ENCODE peak calls at places on chromosomes 4 and X, in nine cellular contexts. One of them, this sample, is unnamed.

GRCh38 chr4:3708611-3709010 is 57.6 kb upstream of the ADRA2C start:
- DNase-seq in neural crest cell: no peak
- DNase-seq in heart left ventricle: no peak
- DNase-seq in CD4-positive, alpha-beta T cell: no peak
- DNase-seq in kidney epithelial cell: no peak
- DNase-seq in B cell: no peak
- DNase-seq in H9: no peak
- DNase-seq in PC-3: no peak
- DNase-seq in nephron progenitor cell: peak; percentile 1
- DNase-seq in this sample: peak; percentile 53

GRCh38 chr4:184019084-184019483 is 114.0 kb downstream of the STOX2 start:
- DNase-seq in neural crest cell: no peak
- DNase-seq in heart left ventricle: no peak
- DNase-seq in CD4-positive, alpha-beta T cell: no peak
- DNase-seq in kidney epithelial cell: no peak
- DNase-seq in B cell: no peak
- DNase-seq in H9: no peak
- DNase-seq in PC-3: no peak
- DNase-seq in nephron progenitor cell: no peak
- DNase-seq in this sample: no peak

GRCh38 chr4:1720163-1720983 is 750 bp downstream of the TMEM129 start:
- DNase-seq in neural crest cell: peak; percentile 49
- DNase-seq in heart left ventricle: peak; percentile 64
- DNase-seq in CD4-positive, alpha-beta T cell: no peak
- DNase-seq in kidney epithelial cell: no peak
- DNase-seq in B cell: no peak
- DNase-seq in H9: peak; percentile 54
- DNase-seq in PC-3: no peak
- DNase-seq in nephron progenitor cell: peak; percentile 68
- DNase-seq in this sample: peak; percentile 93

GRCh38 chrX:50211510-50211909 is 6.9 kb downstream of the CCNB3 start:
- DNase-seq in neural crest cell: no peak
- DNase-seq in heart left ventricle: no peak
- DNase-seq in CD4-positive, alpha-beta T cell: no peak
- DNase-seq in kidney epithelial cell: no peak
- DNase-seq in B cell: no peak
- DNase-seq in H9: peak; percentile 47
- DNase-seq in PC-3: peak; percentile 22
- DNase-seq in nephron progenitor cell: no peak
- DNase-seq in this sample: no peak

GRCh38 chrX:110964761-110965160 is 131.2 kb upstream of the PAK3 start:
- DNase-seq in neural crest cell: peak; percentile 26
- DNase-seq in heart left ventricle: no peak
- DNase-seq in CD4-positive, alpha-beta T cell: no peak
- DNase-seq in kidney epithelial cell: no peak
- DNase-seq in B cell: no peak
- DNase-seq in H9: peak; percentile 93
- DNase-seq in PC-3: no peak
- DNase-seq in nephron progenitor cell: no peak
- DNase-seq in this sample: no peak

GRCh38 chr4:118235726-118236125 is 117.1 kb downstream of the PRSS12 start:
- DNase-seq in neural crest cell: no peak
- DNase-seq in heart left ventricle: no peak
- DNase-seq in CD4-positive, alpha-beta T cell: no peak
- DNase-seq in kidney epithelial cell: no peak
- DNase-seq in B cell: no peak
- DNase-seq in H9: no peak
- DNase-seq in PC-3: no peak
- DNase-seq in nephron progenitor cell: no peak
- DNase-seq in this sample: no peak

GRCh38 chr4:1727117-1728031 is 6.1 kb downstream of the TACC3 start:
- DNase-seq in neural crest cell: no peak
- DNase-seq in heart left ventricle: peak; percentile 85
- DNase-seq in CD4-positive, alpha-beta T cell: no peak
- DNase-seq in kidney epithelial cell: peak; percentile 82
- DNase-seq in B cell: no peak
- DNase-seq in H9: no peak
- DNase-seq in PC-3: peak; percentile 89
- DNase-seq in nephron progenitor cell: no peak
- DNase-seq in this sample: peak; percentile 87

GRCh38 chr4:1623390-1623789 is 60.7 kb downstream of the FAM53A start:
- DNase-seq in neural crest cell: no peak
- DNase-seq in heart left ventricle: no peak
- DNase-seq in CD4-positive, alpha-beta T cell: no peak
- DNase-seq in kidney epithelial cell: no peak
- DNase-seq in B cell: no peak
- DNase-seq in H9: no peak
- DNase-seq in PC-3: no peak
- DNase-seq in nephron progenitor cell: no peak
- DNase-seq in this sample: no peak

GRCh38 chr4:143391895-143392294 is 55.2 kb downstream of the GAB1 start:
- DNase-seq in neural crest cell: no peak
- DNase-seq in heart left ventricle: no peak
- DNase-seq in CD4-positive, alpha-beta T cell: no peak
- DNase-seq in kidney epithelial cell: no peak
- DNase-seq in B cell: no peak
- DNase-seq in H9: no peak
- DNase-seq in PC-3: no peak
- DNase-seq in nephron progenitor cell: no peak
- DNase-seq in this sample: no peak

GRCh38 chr4:63937961-63938360 is 471.3 kb downstream of the TECRL start:
- DNase-seq in neural crest cell: no peak
- DNase-seq in heart left ventricle: no peak
- DNase-seq in CD4-positive, alpha-beta T cell: no peak
- DNase-seq in kidney epithelial cell: peak; percentile 2
- DNase-seq in B cell: no peak
- DNase-seq in H9: no peak
- DNase-seq in PC-3: peak; percentile 68
- DNase-seq in nephron progenitor cell: no peak
- DNase-seq in this sample: no peak

GRCh38 chrX:1178580-1179057 is 33.8 kb downstream of the CRLF2 start:
- DNase-seq in neural crest cell: no peak
- DNase-seq in heart left ventricle: no peak
- DNase-seq in CD4-positive, alpha-beta T cell: no peak
- DNase-seq in kidney epithelial cell: no peak
- DNase-seq in B cell: no peak
- DNase-seq in H9: no peak
- DNase-seq in PC-3: peak; percentile 40
- DNase-seq in nephron progenitor cell: no peak
- DNase-seq in this sample: no peak

GRCh38 chrX:41335590-41336331 is 1.8 kb downstream of the DDX3X start:
- DNase-seq in neural crest cell: no peak
- DNase-seq in heart left ventricle: no peak
- DNase-seq in CD4-positive, alpha-beta T cell: no peak
- DNase-seq in kidney epithelial cell: no peak
- DNase-seq in B cell: no peak
- DNase-seq in H9: no peak
- DNase-seq in PC-3: peak; percentile 10
- DNase-seq in nephron progenitor cell: no peak
- DNase-seq in this sample: no peak

GRCh38 chr4:127708985-127709384 is 21.2 kb upstream of the SLC25A31 start:
- DNase-seq in neural crest cell: no peak
- DNase-seq in heart left ventricle: no peak
- DNase-seq in CD4-positive, alpha-beta T cell: no peak
- DNase-seq in kidney epithelial cell: peak; percentile 84
- DNase-seq in B cell: no peak
- DNase-seq in H9: no peak
- DNase-seq in PC-3: peak; percentile 96
- DNase-seq in nephron progenitor cell: no peak
- DNase-seq in this sample: no peak

GRCh38 chr4:81919238-81919637 is 447.5 kb upstream of the RASGEF1B start:
- DNase-seq in neural crest cell: no peak
- DNase-seq in heart left ventricle: no peak
- DNase-seq in CD4-positive, alpha-beta T cell: no peak
- DNase-seq in kidney epithelial cell: no peak
- DNase-seq in B cell: no peak
- DNase-seq in H9: peak; percentile 38
- DNase-seq in PC-3: peak; percentile 22
- DNase-seq in nephron progenitor cell: no peak
- DNase-seq in this sample: no peak
- TF ChIP-seq CTCF in neural crest cell: peak; percentile 54
- TF ChIP-seq CTCF in heart left ventricle: peak; percentile 26
- TF ChIP-seq CTCF in CD4-positive, alpha-beta T cell: no peak
- TF ChIP-seq CTCF in kidney epithelial cell: peak; percentile 57
- TF ChIP-seq CTCF in B cell: peak; percentile 63
- TF ChIP-seq CTCF in H9: peak; percentile 65
- TF ChIP-seq CTCF in PC-3: peak; percentile 35
- TF ChIP-seq CTCF in nephron progenitor cell: peak; percentile 47
- TF ChIP-seq CTCF in this sample: peak; percentile 41

GRCh38 chrX:15856580-15856979 is 2.0 kb upstream of the AP1S2 start:
- DNase-seq in neural crest cell: no peak
- DNase-seq in heart left ventricle: no peak
- DNase-seq in CD4-positive, alpha-beta T cell: no peak
- DNase-seq in kidney epithelial cell: no peak
- DNase-seq in B cell: no peak
- DNase-seq in H9: no peak
- DNase-seq in PC-3: no peak
- DNase-seq in nephron progenitor cell: no peak
- DNase-seq in this sample: no peak

GRCh38 chrX:15853586-15854079 is 980 bp downstream of the AP1S2 start:
- DNase-seq in neural crest cell: no peak
- DNase-seq in heart left ventricle: no peak
- DNase-seq in CD4-positive, alpha-beta T cell: no peak
- DNase-seq in kidney epithelial cell: no peak
- DNase-seq in B cell: no peak
- DNase-seq in H9: no peak
- DNase-seq in PC-3: peak; percentile 15
- DNase-seq in nephron progenitor cell: peak; percentile 8
- DNase-seq in this sample: no peak

GRCh38 chrX:15854712-15855561 is at the start of gene AP1S2:
- DNase-seq in neural crest cell: peak; percentile 93
- DNase-seq in heart left ventricle: peak; percentile 92
- DNase-seq in CD4-positive, alpha-beta T cell: peak; percentile 87
- DNase-seq in kidney epithelial cell: peak; percentile 75
- DNase-seq in B cell: peak; percentile 92
- DNase-seq in H9: peak; percentile 98
- DNase-seq in PC-3: peak; percentile 93
- DNase-seq in nephron progenitor cell: peak; percentile 98
- DNase-seq in this sample: peak; percentile 98

GRCh38 chrX:15855562-15856256 is 1.1 kb upstream of the AP1S2 start:
- DNase-seq in neural crest cell: no peak
- DNase-seq in heart left ventricle: no peak
- DNase-seq in CD4-positive, alpha-beta T cell: peak; percentile 5
- DNase-seq in kidney epithelial cell: no peak
- DNase-seq in B cell: no peak
- DNase-seq in H9: no peak
- DNase-seq in PC-3: no peak
- DNase-seq in nephron progenitor cell: no peak
- DNase-seq in this sample: no peak

GRCh38 chrX:15854080-15854655 is 445 bp downstream of the AP1S2 start:
- DNase-seq in neural crest cell: peak; percentile 61
- DNase-seq in heart left ventricle: peak; percentile 66
- DNase-seq in CD4-positive, alpha-beta T cell: peak; percentile 14
- DNase-seq in kidney epithelial cell: no peak
- DNase-seq in B cell: peak; percentile 62
- DNase-seq in H9: peak; percentile 57
- DNase-seq in PC-3: peak; percentile 22
- DNase-seq in nephron progenitor cell: peak; percentile 85
- DNase-seq in this sample: no peak
- TF ChIP-seq CTCF in neural crest cell: peak; percentile 53
- TF ChIP-seq CTCF in heart left ventricle: peak; percentile 17
- TF ChIP-seq CTCF in CD4-positive, alpha-beta T cell: peak; percentile 37
- TF ChIP-seq CTCF in kidney epithelial cell: peak; percentile 8
- TF ChIP-seq CTCF in B cell: peak; percentile 57
- TF ChIP-seq CTCF in H9: peak; percentile 52
- TF ChIP-seq CTCF in PC-3: peak; percentile 36
- TF ChIP-seq CTCF in nephron progenitor cell: no peak
- TF ChIP-seq CTCF in this sample: peak; percentile 73

GRCh38 chr4:185304944-185305690 is 90.6 kb downstream of the LRP2BP start:
- DNase-seq in neural crest cell: no peak
- DNase-seq in heart left ventricle: no peak
- DNase-seq in CD4-positive, alpha-beta T cell: peak; percentile 6
- DNase-seq in kidney epithelial cell: no peak
- DNase-seq in B cell: peak; percentile 72
- DNase-seq in H9: peak; percentile 69
- DNase-seq in PC-3: peak; percentile 59
- DNase-seq in nephron progenitor cell: no peak
- DNase-seq in this sample: no peak
- TF ChIP-seq CTCF in neural crest cell: peak; percentile 47
- TF ChIP-seq CTCF in heart left ventricle: peak; percentile 41
- TF ChIP-seq CTCF in CD4-positive, alpha-beta T cell: no peak
- TF ChIP-seq CTCF in kidney epithelial cell: peak; percentile 67
- TF ChIP-seq CTCF in B cell: peak; percentile 70
- TF ChIP-seq CTCF in H9: peak; percentile 73
- TF ChIP-seq CTCF in PC-3: peak; percentile 67
- TF ChIP-seq CTCF in nephron progenitor cell: peak; percentile 32
- TF ChIP-seq CTCF in this sample: peak; percentile 75

GRCh38 chrX:13855689-13856425 is 39.0 kb upstream of the GPM6B start:
- DNase-seq in neural crest cell: no peak
- DNase-seq in heart left ventricle: no peak
- DNase-seq in CD4-positive, alpha-beta T cell: no peak
- DNase-seq in kidney epithelial cell: no peak
- DNase-seq in B cell: no peak
- DNase-seq in H9: no peak
- DNase-seq in PC-3: peak; percentile 6
- DNase-seq in nephron progenitor cell: no peak
- DNase-seq in this sample: no peak

GRCh38 chrX:13857804-13858203 is 40.9 kb upstream of the GPM6B start:
- DNase-seq in neural crest cell: no peak
- DNase-seq in heart left ventricle: no peak
- DNase-seq in CD4-positive, alpha-beta T cell: no peak
- DNase-seq in kidney epithelial cell: no peak
- DNase-seq in B cell: no peak
- DNase-seq in H9: no peak
- DNase-seq in PC-3: no peak
- DNase-seq in nephron progenitor cell: no peak
- DNase-seq in this sample: no peak

GRCh38 chrX:13851996-13852695 is 35.3 kb upstream of the GPM6B start:
- DNase-seq in neural crest cell: no peak
- DNase-seq in heart left ventricle: no peak
- DNase-seq in CD4-positive, alpha-beta T cell: no peak
- DNase-seq in kidney epithelial cell: no peak
- DNase-seq in B cell: no peak
- DNase-seq in H9: no peak
- DNase-seq in PC-3: peak; percentile 56
- DNase-seq in nephron progenitor cell: no peak
- DNase-seq in this sample: no peak
- TF ChIP-seq CTCF in neural crest cell: peak; percentile 12
- TF ChIP-seq CTCF in heart left ventricle: no peak
- TF ChIP-seq CTCF in CD4-positive, alpha-beta T cell: no peak
- TF ChIP-seq CTCF in kidney epithelial cell: no peak
- TF ChIP-seq CTCF in B cell: peak; percentile 32
- TF ChIP-seq CTCF in H9: no peak
- TF ChIP-seq CTCF in PC-3: peak; percentile 47
- TF ChIP-seq CTCF in nephron progenitor cell: no peak
- TF ChIP-seq CTCF in this sample: peak; percentile 31

DNA sequence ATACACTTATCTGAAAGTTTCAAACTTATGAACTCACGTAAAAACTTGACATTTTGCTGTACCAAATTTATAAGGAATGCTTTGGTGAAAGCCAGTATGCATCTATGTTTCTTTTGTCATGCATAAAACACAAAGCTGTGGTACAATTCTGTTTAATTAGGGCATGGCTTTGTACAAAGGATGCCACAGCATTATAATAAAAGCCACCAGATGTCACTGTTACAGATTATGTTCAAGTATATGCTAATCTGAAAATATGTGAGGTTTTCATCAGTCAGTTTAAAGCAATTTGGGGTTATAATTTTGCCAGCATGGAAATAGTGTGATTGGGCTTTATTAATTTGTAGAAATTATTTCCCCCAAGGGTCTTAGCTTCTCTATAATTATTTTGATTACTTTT is 69.0 kb downstream of the ATOH1 start:
- DNase-seq in neural crest cell: no peak
- DNase-seq in heart left ventricle: no peak
- DNase-seq in CD4-positive, alpha-beta T cell: no peak
- DNase-seq in kidney epithelial cell: no peak
- DNase-seq in B cell: no peak
- DNase-seq in H9: no peak
- DNase-seq in PC-3: peak; percentile 42
- DNase-seq in nephron progenitor cell: no peak
- DNase-seq in this sample: no peak
- TF ChIP-seq CTCF in neural crest cell: peak; percentile 54
- TF ChIP-seq CTCF in heart left ventricle: peak; percentile 22
- TF ChIP-seq CTCF in CD4-positive, alpha-beta T cell: no peak
- TF ChIP-seq CTCF in kidney epithelial cell: peak; percentile 13
- TF ChIP-seq CTCF in B cell: no peak
- TF ChIP-seq CTCF in H9: peak; percentile 10
- TF ChIP-seq CTCF in PC-3: peak; percentile 57
- TF ChIP-seq CTCF in nephron progenitor cell: no peak
- TF ChIP-seq CTCF in this sample: peak; percentile 76